ENCODE peak calls at places on chromosomes 7 and 10, in nine cellular contexts. B is thoracic aorta; O is AG08395; G is naive thymus-derived CD8-positive, alpha-beta T cell; L is NCI-H2081; J is HS-5; E is brain microvascular endothelial cell; F is Daoy; D is T-helper 1 cell. T is an unnamed sample.

GRCh38 chr7:93958651-93959050 is 37.1 kb downstream of the GNG11 start:
- DNase-seq in B (no peak), O (no peak), G (no peak), L (no peak), J (no peak), E (no peak), F (peak), D (no peak), T (no peak)

GRCh38 chr10:66925896-66926719 is at the start of gene LRRTM3:
- DNase-seq in B (no peak), O (peak), G (no peak), L (peak), J (peak), E (peak), F (peak), D (no peak), T (no peak)

GRCh38 chr10:31940839-31941653 is 12.4 kb upstream of the ARHGAP12 start:
- DNase-seq in B (peak), O (peak), G (no peak), L (no peak), J (peak), E (peak), F (peak), D (no peak), T (no peak)

GRCh38 chr10:33734393-33735110 is 400.1 kb upstream of the NRP1 start:
- DNase-seq in B (no peak), O (no peak), G (no peak), L (no peak), J (no peak), E (peak), F (peak), D (no peak), T (no peak)

GRCh38 chr10:124654686-124655085 is 89.5 kb downstream of the FAM53B start:
- DNase-seq in B (no peak), O (no peak), G (no peak), L (no peak), J (no peak), E (no peak), F (no peak), D (no peak), T (no peak)

GRCh38 chr10:128463991-128464755 is 337.9 kb upstream of the MKI67 start:
- DNase-seq in B (no peak), O (no peak), G (no peak), L (peak), J (no peak), E (peak), F (peak), D (peak), T (peak)

GRCh38 chr7:128831994-128832879 is 2.0 kb downstream of the FLNC start:
- DNase-seq in B (no peak), O (peak), G (no peak), L (peak), J (no peak), E (peak), F (peak), D (no peak), T (no peak)

GRCh38 chr10:86556933-86557649 is 35.5 kb upstream of the WAPL start:
- DNase-seq in B (no peak), O (no peak), G (no peak), L (peak), J (no peak), E (no peak), F (no peak), D (no peak), T (no peak)

GRCh38 chr7:51482976-51483375 is 166.4 kb upstream of the COBL start:
- DNase-seq in B (no peak), O (no peak), G (no peak), L (no peak), J (no peak), E (no peak), F (no peak), D (no peak), T (no peak)

GRCh38 chr7:17247357-17247756 is 51.1 kb upstream of the AHR start:
- DNase-seq in B (no peak), O (no peak), G (no peak), L (no peak), J (no peak), E (no peak), F (no peak), D (no peak), T (no peak)

GRCh38 chr7:107035446-107035845 is 9.1 kb upstream of the PRKAR2B start:
- DNase-seq in B (no peak), O (peak), G (no peak), L (no peak), J (no peak), E (peak), F (peak), D (no peak), T (no peak)

GRCh38 chr7:106143711-106144347 is 31.7 kb upstream of the SYPL1 start:
- DNase-seq in B (no peak), O (no peak), G (no peak), L (no peak), J (no peak), E (no peak), F (peak), D (no peak), T (no peak)

GRCh38 chr7:86991844-86992243 is 67.6 kb downstream of the ELAPOR2 start:
- DNase-seq in B (no peak), O (no peak), G (no peak), L (peak), J (no peak), E (no peak), F (no peak), D (no peak), T (no peak)

GRCh38 chr7:159212226-159212625 is 67.6 kb upstream of the VIPR2 start:
- DNase-seq in B (no peak), O (no peak), G (no peak), L (no peak), J (no peak), E (no peak), F (no peak), D (no peak), T (no peak)

GRCh38 chr10:133159950-133160812 is at the start of gene KNDC1:
- DNase-seq in B (no peak), O (peak), G (no peak), L (no peak), J (no peak), E (no peak), F (peak), D (no peak), T (no peak)

GRCh38 chr10:132861116-132861691 is 75.3 kb upstream of the NKX6-2 start:
- DNase-seq in B (no peak), O (no peak), G (no peak), L (no peak), J (no peak), E (no peak), F (no peak), D (no peak), T (no peak)

GRCh38 chr7:139181404-139181803 is 49.6 kb upstream of the UBN2 start:
- DNase-seq in B (no peak), O (no peak), G (no peak), L (no peak), J (peak), E (no peak), F (no peak), D (no peak), T (no peak)

GRCh38 chr7:66152538-66153191 is 38.0 kb downstream of the CRCP start:
- DNase-seq in B (no peak), O (no peak), G (no peak), L (peak), J (no peak), E (peak), F (peak), D (no peak), T (no peak)

GRCh38 chr10:11824376-11824775 is 1.2 kb downstream of the PROSER2 start:
- DNase-seq in B (no peak), O (no peak), G (no peak), L (no peak), J (no peak), E (no peak), F (no peak), D (no peak), T (no peak)

GRCh38 chr10:1201010-1201807 is 145.0 kb downstream of the WDR37 start:
- DNase-seq in B (no peak), O (no peak), G (no peak), L (no peak), J (no peak), E (no peak), F (no peak), D (no peak), T (no peak)

GRCh38 chr10:19077276-19077675 is 28.7 kb downstream of the MALRD1 start:
- DNase-seq in B (no peak), O (no peak), G (no peak), L (no peak), J (no peak), E (no peak), F (no peak), D (no peak), T (no peak)

GRCh38 chr10:104937528-104937927 is 296.4 kb downstream of the SORCS3 start:
- DNase-seq in B (no peak), O (peak), G (no peak), L (no peak), J (peak), E (no peak), F (peak), D (no peak), T (no peak)